ENCODE peak calls at places on chromosomes 3 and 15, in eight cellular contexts. One of them, this sample, is unnamed.

GRCh38 chr15:90266061-90266431 is 574 bp downstream of the NGRN start:
- DNase-seq in CD8-positive, alpha-beta T cell: no peak
- DNase-seq in CD4-positive, alpha-beta T cell: peak; percentile 33
- DNase-seq in left lung: peak; percentile 51
- DNase-seq in H9: no peak
- DNase-seq in psoas muscle: peak; percentile 43
- DNase-seq in fibroblast of lung: peak; percentile 21
- DNase-seq in Panc1: peak; percentile 20
- DNase-seq in this sample: no peak

GRCh38 chr15:25478313-25478712 is 39.5 kb upstream of the UBE3A start:
- DNase-seq in CD8-positive, alpha-beta T cell: no peak
- DNase-seq in CD4-positive, alpha-beta T cell: no peak
- DNase-seq in left lung: no peak
- DNase-seq in H9: no peak
- DNase-seq in psoas muscle: no peak
- DNase-seq in fibroblast of lung: no peak
- DNase-seq in Panc1: no peak
- DNase-seq in this sample: no peak

GRCh38 chr3:99637381-99638111 is 848 bp upstream of the COL8A1 start:
- DNase-seq in CD8-positive, alpha-beta T cell: no peak
- DNase-seq in CD4-positive, alpha-beta T cell: no peak
- DNase-seq in left lung: no peak
- DNase-seq in H9: no peak
- DNase-seq in psoas muscle: no peak
- DNase-seq in fibroblast of lung: peak; percentile 78
- DNase-seq in Panc1: peak; percentile 39
- DNase-seq in this sample: peak; percentile 67

GRCh38 chr3:33664195-33664594 is 53.9 kb downstream of the CLASP2 start:
- DNase-seq in CD8-positive, alpha-beta T cell: no peak
- DNase-seq in CD4-positive, alpha-beta T cell: no peak
- DNase-seq in left lung: no peak
- DNase-seq in H9: no peak
- DNase-seq in psoas muscle: no peak
- DNase-seq in fibroblast of lung: peak; percentile 94
- DNase-seq in Panc1: no peak
- DNase-seq in this sample: peak; percentile 38

GRCh38 chr3:168461793-168462192 is 366.1 kb upstream of the GOLIM4 start:
- DNase-seq in CD8-positive, alpha-beta T cell: no peak
- DNase-seq in CD4-positive, alpha-beta T cell: no peak
- DNase-seq in left lung: no peak
- DNase-seq in H9: no peak
- DNase-seq in psoas muscle: no peak
- DNase-seq in fibroblast of lung: no peak
- DNase-seq in Panc1: no peak
- DNase-seq in this sample: no peak

GRCh38 chr15:73517566-73517965 is 74.6 kb downstream of the REC114 start:
- DNase-seq in CD8-positive, alpha-beta T cell: no peak
- DNase-seq in CD4-positive, alpha-beta T cell: no peak
- DNase-seq in left lung: no peak
- DNase-seq in H9: no peak
- DNase-seq in psoas muscle: no peak
- DNase-seq in fibroblast of lung: no peak
- DNase-seq in Panc1: no peak
- DNase-seq in this sample: no peak

GRCh38 chr15:56028430-56028829 is 35.0 kb upstream of the NEDD4 start:
- DNase-seq in CD8-positive, alpha-beta T cell: no peak
- DNase-seq in CD4-positive, alpha-beta T cell: no peak
- DNase-seq in left lung: no peak
- DNase-seq in H9: no peak
- DNase-seq in psoas muscle: no peak
- DNase-seq in fibroblast of lung: no peak
- DNase-seq in Panc1: no peak
- DNase-seq in this sample: no peak

GRCh38 chr3:60186359-60186758 is 1064.9 kb downstream of the FHIT start:
- DNase-seq in CD8-positive, alpha-beta T cell: no peak
- DNase-seq in CD4-positive, alpha-beta T cell: no peak
- DNase-seq in left lung: no peak
- DNase-seq in H9: no peak
- DNase-seq in psoas muscle: no peak
- DNase-seq in fibroblast of lung: no peak
- DNase-seq in Panc1: no peak
- DNase-seq in this sample: no peak

GRCh38 chr15:29278436-29279099 is 8.9 kb upstream of the NSMCE3 start:
- DNase-seq in CD8-positive, alpha-beta T cell: no peak
- DNase-seq in CD4-positive, alpha-beta T cell: no peak
- DNase-seq in left lung: no peak
- DNase-seq in H9: no peak
- DNase-seq in psoas muscle: no peak
- DNase-seq in fibroblast of lung: peak; percentile 68
- DNase-seq in Panc1: no peak
- DNase-seq in this sample: peak; percentile 59

GRCh38 chr3:44648564-44649229 is at the start of gene ZNF35:
- DNase-seq in CD8-positive, alpha-beta T cell: no peak
- DNase-seq in CD4-positive, alpha-beta T cell: no peak
- DNase-seq in left lung: peak; percentile 83
- DNase-seq in H9: peak; percentile 92
- DNase-seq in psoas muscle: peak; percentile 78
- DNase-seq in fibroblast of lung: peak; percentile 93
- DNase-seq in Panc1: peak; percentile 46
- DNase-seq in this sample: peak; percentile 75

GRCh38 chr15:25693321-25694237 is 169.5 kb downstream of the ATP10A start:
- DNase-seq in CD8-positive, alpha-beta T cell: no peak
- DNase-seq in CD4-positive, alpha-beta T cell: no peak
- DNase-seq in left lung: no peak
- DNase-seq in H9: peak; percentile 74
- DNase-seq in psoas muscle: no peak
- DNase-seq in fibroblast of lung: peak; percentile 38
- DNase-seq in Panc1: no peak
- DNase-seq in this sample: no peak

GRCh38 chr3:122743581-122744120 is 50.0 kb downstream of the HSPBAP1 start:
- DNase-seq in CD8-positive, alpha-beta T cell: no peak
- DNase-seq in CD4-positive, alpha-beta T cell: no peak
- DNase-seq in left lung: no peak
- DNase-seq in H9: no peak
- DNase-seq in psoas muscle: no peak
- DNase-seq in fibroblast of lung: no peak
- DNase-seq in Panc1: no peak
- DNase-seq in this sample: no peak

GRCh38 chr15:67072442-67072841 is 7.0 kb downstream of the SMAD3 start:
- DNase-seq in CD8-positive, alpha-beta T cell: no peak
- DNase-seq in CD4-positive, alpha-beta T cell: no peak
- DNase-seq in left lung: no peak
- DNase-seq in H9: no peak
- DNase-seq in psoas muscle: no peak
- DNase-seq in fibroblast of lung: no peak
- DNase-seq in Panc1: no peak
- DNase-seq in this sample: no peak

GRCh38 chr3:136893848-136894443 is 31.9 kb downstream of the NCK1 start:
- DNase-seq in CD8-positive, alpha-beta T cell: no peak
- DNase-seq in CD4-positive, alpha-beta T cell: no peak
- DNase-seq in left lung: no peak
- DNase-seq in H9: no peak
- DNase-seq in psoas muscle: no peak
- DNase-seq in fibroblast of lung: peak; percentile 39
- DNase-seq in Panc1: peak; percentile 52
- DNase-seq in this sample: peak; percentile 67

GRCh38 chr3:71695000-71695482 is 30.2 kb downstream of the EIF4E3 start:
- DNase-seq in CD8-positive, alpha-beta T cell: no peak
- DNase-seq in CD4-positive, alpha-beta T cell: no peak
- DNase-seq in left lung: no peak
- DNase-seq in H9: no peak
- DNase-seq in psoas muscle: no peak
- DNase-seq in fibroblast of lung: no peak
- DNase-seq in Panc1: no peak
- DNase-seq in this sample: no peak

GRCh38 chr3:44682182-44682896 is 30.1 kb upstream of the ZNF502 start:
- DNase-seq in CD8-positive, alpha-beta T cell: no peak
- DNase-seq in CD4-positive, alpha-beta T cell: no peak
- DNase-seq in left lung: no peak
- DNase-seq in H9: no peak
- DNase-seq in psoas muscle: no peak
- DNase-seq in fibroblast of lung: no peak
- DNase-seq in Panc1: no peak
- DNase-seq in this sample: no peak

GRCh38 chr3:109440353-109440752 is 103.0 kb upstream of the DPPA4 start:
- DNase-seq in CD8-positive, alpha-beta T cell: no peak
- DNase-seq in CD4-positive, alpha-beta T cell: no peak
- DNase-seq in left lung: no peak
- DNase-seq in H9: no peak
- DNase-seq in psoas muscle: no peak
- DNase-seq in fibroblast of lung: no peak
- DNase-seq in Panc1: no peak
- DNase-seq in this sample: no peak

GRCh38 chr15:94375997-94376396 is 144.6 kb downstream of the MCTP2 start:
- DNase-seq in CD8-positive, alpha-beta T cell: no peak
- DNase-seq in CD4-positive, alpha-beta T cell: no peak
- DNase-seq in left lung: no peak
- DNase-seq in H9: no peak
- DNase-seq in psoas muscle: no peak
- DNase-seq in fibroblast of lung: no peak
- DNase-seq in Panc1: no peak
- DNase-seq in this sample: no peak

GRCh38 chr3:33613041-33613440 is 105.0 kb downstream of the CLASP2 start:
- DNase-seq in CD8-positive, alpha-beta T cell: no peak
- DNase-seq in CD4-positive, alpha-beta T cell: no peak
- DNase-seq in left lung: no peak
- DNase-seq in H9: no peak
- DNase-seq in psoas muscle: no peak
- DNase-seq in fibroblast of lung: no peak
- DNase-seq in Panc1: no peak
- DNase-seq in this sample: no peak

GRCh38 chr3:124942613-124943012 is 8.1 kb upstream of the MUC13 start:
- DNase-seq in CD8-positive, alpha-beta T cell: no peak
- DNase-seq in CD4-positive, alpha-beta T cell: no peak
- DNase-seq in left lung: no peak
- DNase-seq in H9: no peak
- DNase-seq in psoas muscle: no peak
- DNase-seq in fibroblast of lung: no peak
- DNase-seq in Panc1: no peak
- DNase-seq in this sample: no peak

GRCh38 chr3:62242846-62243245 is 130.5 kb downstream of the FEZF2 start:
- DNase-seq in CD8-positive, alpha-beta T cell: no peak
- DNase-seq in CD4-positive, alpha-beta T cell: no peak
- DNase-seq in left lung: no peak
- DNase-seq in H9: peak; percentile 37
- DNase-seq in psoas muscle: no peak
- DNase-seq in fibroblast of lung: no peak
- DNase-seq in Panc1: no peak
- DNase-seq in this sample: no peak

GRCh38 chr3:71491141-71491752 is 92.3 kb downstream of the FOXP1 start:
- DNase-seq in CD8-positive, alpha-beta T cell: no peak
- DNase-seq in CD4-positive, alpha-beta T cell: no peak
- DNase-seq in left lung: no peak
- DNase-seq in H9: no peak
- DNase-seq in psoas muscle: no peak
- DNase-seq in fibroblast of lung: no peak
- DNase-seq in Panc1: no peak
- DNase-seq in this sample: no peak

GRCh38 chr15:80176443-80176842 is 23.6 kb downstream of the FAH start:
- DNase-seq in CD8-positive, alpha-beta T cell: no peak
- DNase-seq in CD4-positive, alpha-beta T cell: no peak
- DNase-seq in left lung: no peak
- DNase-seq in H9: no peak
- DNase-seq in psoas muscle: no peak
- DNase-seq in fibroblast of lung: no peak
- DNase-seq in Panc1: no peak
- DNase-seq in this sample: no peak

GRCh38 chr3:171711461-171711860 is 98.8 kb downstream of the PLD1 start:
- DNase-seq in CD8-positive, alpha-beta T cell: no peak
- DNase-seq in CD4-positive, alpha-beta T cell: no peak
- DNase-seq in left lung: no peak
- DNase-seq in H9: no peak
- DNase-seq in psoas muscle: no peak
- DNase-seq in fibroblast of lung: no peak
- DNase-seq in Panc1: no peak
- DNase-seq in this sample: no peak
- H3K27ac ChIP-seq in CD8-positive, alpha-beta T cell: no peak overlapping the region
- H3K27ac ChIP-seq in CD4-positive, alpha-beta T cell: no peak overlapping the region
- H3K27ac ChIP-seq in left lung: no peak overlapping the region
- H3K27ac ChIP-seq in H9: no peak overlapping the region
- H3K27ac ChIP-seq in psoas muscle: no peak overlapping the region
- H3K27ac ChIP-seq in fibroblast of lung: no peak overlapping the region
- H3K27ac ChIP-seq in Panc1: no peak overlapping the region
- H3K27ac ChIP-seq in this sample: no peak overlapping the region

DNA sequence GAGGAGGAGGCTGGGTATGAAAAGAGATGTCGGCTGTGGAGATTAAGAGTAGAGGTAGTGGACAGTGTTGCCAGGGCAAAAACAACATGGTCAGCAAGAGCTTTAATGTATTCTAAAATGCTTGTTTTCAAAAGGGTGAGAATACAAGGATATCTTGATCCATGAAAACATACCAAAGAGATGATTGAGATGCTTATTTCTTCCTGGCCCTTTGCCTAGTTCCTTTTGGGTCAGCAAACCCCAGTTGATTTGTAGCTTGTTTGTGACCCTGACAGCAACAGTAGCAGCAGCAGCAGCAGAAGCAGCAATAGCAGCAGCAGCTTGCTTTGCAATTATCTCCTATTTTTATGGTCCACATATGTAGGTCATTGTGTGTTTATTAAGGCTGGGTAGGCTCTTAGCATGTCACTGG is 337.3 kb downstream of the LPP start:
- DNase-seq in CD8-positive, alpha-beta T cell: no peak
- DNase-seq in CD4-positive, alpha-beta T cell: no peak
- DNase-seq in left lung: no peak
- DNase-seq in H9: no peak
- DNase-seq in psoas muscle: no peak
- DNase-seq in fibroblast of lung: peak; percentile 73
- DNase-seq in Panc1: no peak
- DNase-seq in this sample: no peak
- H3K27ac ChIP-seq in CD8-positive, alpha-beta T cell: no peak overlapping the region
- H3K27ac ChIP-seq in CD4-positive, alpha-beta T cell: no peak overlapping the region
- H3K27ac ChIP-seq in left lung: no peak overlapping the region
- H3K27ac ChIP-seq in H9: no peak overlapping the region
- H3K27ac ChIP-seq in psoas muscle: peak overlapping the region; percentile 71
- H3K27ac ChIP-seq in fibroblast of lung: peak overlapping the region; percentile 34
- H3K27ac ChIP-seq in Panc1: no peak overlapping the region
- H3K27ac ChIP-seq in this sample: no peak overlapping the region

GRCh38 chr3:107548601-107549000 is 25.8 kb downstream of the BBX start:
- DNase-seq in CD8-positive, alpha-beta T cell: no peak
- DNase-seq in CD4-positive, alpha-beta T cell: no peak
- DNase-seq in left lung: no peak
- DNase-seq in H9: no peak
- DNase-seq in psoas muscle: no peak
- DNase-seq in fibroblast of lung: no peak
- DNase-seq in Panc1: no peak
- DNase-seq in this sample: no peak
- H3K27ac ChIP-seq in CD8-positive, alpha-beta T cell: no peak overlapping the region
- H3K27ac ChIP-seq in CD4-positive, alpha-beta T cell: no peak overlapping the region
- H3K27ac ChIP-seq in left lung: no peak overlapping the region
- H3K27ac ChIP-seq in H9: no peak overlapping the region
- H3K27ac ChIP-seq in psoas muscle: no peak overlapping the region
- H3K27ac ChIP-seq in fibroblast of lung: no peak overlapping the region
- H3K27ac ChIP-seq in Panc1: no peak overlapping the region
- H3K27ac ChIP-seq in this sample: no peak overlapping the region

DNA sequence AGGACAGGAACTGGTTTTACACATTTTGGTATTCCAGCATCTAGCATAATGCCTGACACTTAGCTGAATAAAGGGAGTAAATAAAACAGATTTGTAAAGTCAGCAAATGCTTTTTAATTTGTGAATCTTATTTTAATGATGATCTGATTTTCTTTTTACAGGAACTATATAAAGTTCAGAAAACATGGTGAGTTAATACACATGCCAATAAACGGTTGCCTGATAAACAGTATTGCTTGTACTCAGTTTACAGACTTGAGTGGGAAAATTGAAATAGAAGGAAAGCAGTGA is 1.4 kb downstream of the PSMA4 start:
- DNase-seq in CD8-positive, alpha-beta T cell: no peak
- DNase-seq in CD4-positive, alpha-beta T cell: no peak
- DNase-seq in left lung: no peak
- DNase-seq in H9: no peak
- DNase-seq in psoas muscle: no peak
- DNase-seq in fibroblast of lung: no peak
- DNase-seq in Panc1: no peak
- DNase-seq in this sample: no peak
- H3K27ac ChIP-seq in CD8-positive, alpha-beta T cell: peak overlapping the region; percentile 89
- H3K27ac ChIP-seq in CD4-positive, alpha-beta T cell: peak overlapping the region; percentile 97
- H3K27ac ChIP-seq in left lung: peak overlapping the region; percentile 96
- H3K27ac ChIP-seq in H9: no peak overlapping the region
- H3K27ac ChIP-seq in psoas muscle: no peak overlapping the region
- H3K27ac ChIP-seq in fibroblast of lung: peak overlapping the region; percentile 84
- H3K27ac ChIP-seq in Panc1: peak overlapping the region; percentile 82
- H3K27ac ChIP-seq in this sample: no peak overlapping the region

This sample was measured in AG04450.